ENCODE peak calls at places on chromosome 17, in six cellular contexts. T, R, Z, L, Y and A are unnamed samples.

GRCh38 chr17:27546624-27547300 is 84.2 kb upstream of the LGALS9 start:
- DNase-seq in Y (no peak), T (no peak), R (no peak), Z (peak), L (no peak), A (no peak)

GRCh38 chr17:75765981-75766380 is 989 bp upstream of the GALK1 start:
- DNase-seq in R (no peak), Y (no peak), T (no peak), Z (no peak), L (no peak), A (no peak)

GRCh38 chr17:57357830-57358426 is 101.6 kb downstream of the MSI2 start:
- DNase-seq in Y (no peak), R (no peak), Z (peak), T (no peak), L (no peak), A (no peak)

GRCh38 chr17:78966123-78966813 is 13.5 kb downstream of the LGALS3BP start:
- DNase-seq in Y (no peak), L (no peak), Z (no peak), T (no peak), R (no peak), A (no peak)

GRCh38 chr17:65079489-65079900 is 23.0 kb upstream of the GNA13 start:
- DNase-seq in Z (no peak), R (no peak), Y (no peak), L (no peak), T (no peak), A (no peak)

GRCh38 chr17:65532491-65532890 is 29.0 kb downstream of the AXIN2 start:
- DNase-seq in R (no peak), Z (no peak), L (no peak), T (no peak), Y (no peak), A (no peak)

GRCh38 chr17:42252528-42253172 is 23.5 kb downstream of the STAT5B start:
- DNase-seq in Z (no peak), T (no peak), L (no peak), Y (no peak), R (peak), A (no peak)

GRCh38 chr17:1420981-1421380 is 21.0 kb upstream of the YWHAE start:
- DNase-seq in T (no peak), Z (no peak), R (no peak), Y (no peak), L (no peak), A (no peak)

GRCh38 chr17:39822051-39822450 is 42.1 kb downstream of the IKZF3 start:
- DNase-seq in T (no peak), R (no peak), Z (no peak), Y (no peak), L (no peak), A (no peak)

GRCh38 chr17:67156269-67157199 is 88.5 kb downstream of the HELZ start:
- DNase-seq in T (no peak), Y (no peak), Z (no peak), R (peak), L (no peak), A (no peak)

GRCh38 chr17:54221499-54221898 is 398.8 kb downstream of the KIF2B start:
- DNase-seq in L (no peak), Z (no peak), R (no peak), Y (no peak), T (no peak), A (no peak)

GRCh38 chr17:81838753-81839255 is 4.0 kb upstream of the PPP1R27 start:
- DNase-seq in Z (no peak), Y (no peak), T (no peak), L (no peak), R (no peak), A (no peak)

GRCh38 chr17:80725532-80725931 is 180.9 kb downstream of the RPTOR start:
- DNase-seq in Z (no peak), T (no peak), R (peak), Y (no peak), L (no peak), A (no peak)

GRCh38 chr17:2181206-2181983 is 122.2 kb downstream of the SMG6 start:
- DNase-seq in T (no peak), Z (no peak), L (peak), Y (peak), R (peak), A (peak)

GRCh38 chr17:4839965-4840892 is 7.1 kb downstream of the MINK1 start:
- DNase-seq in R (no peak), L (no peak), Y (no peak), Z (no peak), T (no peak), A (no peak)

GRCh38 chr17:73155410-73156165 is 9.2 kb upstream of the SSTR2 start:
- DNase-seq in R (no peak), Z (no peak), L (no peak), Y (no peak), T (no peak), A (no peak)

GRCh38 chr17:34442387-34443111 is 79.5 kb upstream of the CCL1 start:
- DNase-seq in R (no peak), Z (no peak), L (peak), Y (no peak), T (no peak), A (no peak)

GRCh38 chr17:43723697-43724359 is 34.8 kb downstream of the SOST start:
- DNase-seq in Z (no peak), L (no peak), T (no peak), Y (peak), R (peak), A (no peak)

GRCh38 chr17:9467518-9467917 is 108.1 kb downstream of the STX8 start:
- DNase-seq in Z (no peak), L (no peak), Y (no peak), T (no peak), R (no peak), A (no peak)

GRCh38 chr17:47690121-47690520 is 3.8 kb upstream of the TBKBP1 start:
- DNase-seq in Z (no peak), R (no peak), Y (no peak), T (no peak), L (no peak), A (no peak)

GRCh38 chr17:47692895-47693666 is 880 bp upstream of the TBKBP1 start:
- DNase-seq in R (no peak), L (no peak), T (no peak), Y (no peak), Z (no peak), A (no peak)

GRCh38 chr17:47694018-47694817 is at the start of gene TBKBP1:
- DNase-seq in T (no peak), L (peak), Y (peak), Z (no peak), R (no peak), A (no peak)

GRCh38 chr17:47693667-47694017 is 319 bp upstream of the TBKBP1 start:
- DNase-seq in L (no peak), T (no peak), Z (no peak), Y (no peak), R (no peak), A (no peak)

GRCh38 chr17:47692137-47692894 is 1.6 kb upstream of the TBKBP1 start:
- DNase-seq in R (no peak), Y (no peak), T (no peak), Z (no peak), L (no peak), A (no peak)
- H3K4me3 ChIP-seq in R (no peak), Y (no peak), T (no peak), Z (no peak), L (no peak), A (no peak)

DNA sequence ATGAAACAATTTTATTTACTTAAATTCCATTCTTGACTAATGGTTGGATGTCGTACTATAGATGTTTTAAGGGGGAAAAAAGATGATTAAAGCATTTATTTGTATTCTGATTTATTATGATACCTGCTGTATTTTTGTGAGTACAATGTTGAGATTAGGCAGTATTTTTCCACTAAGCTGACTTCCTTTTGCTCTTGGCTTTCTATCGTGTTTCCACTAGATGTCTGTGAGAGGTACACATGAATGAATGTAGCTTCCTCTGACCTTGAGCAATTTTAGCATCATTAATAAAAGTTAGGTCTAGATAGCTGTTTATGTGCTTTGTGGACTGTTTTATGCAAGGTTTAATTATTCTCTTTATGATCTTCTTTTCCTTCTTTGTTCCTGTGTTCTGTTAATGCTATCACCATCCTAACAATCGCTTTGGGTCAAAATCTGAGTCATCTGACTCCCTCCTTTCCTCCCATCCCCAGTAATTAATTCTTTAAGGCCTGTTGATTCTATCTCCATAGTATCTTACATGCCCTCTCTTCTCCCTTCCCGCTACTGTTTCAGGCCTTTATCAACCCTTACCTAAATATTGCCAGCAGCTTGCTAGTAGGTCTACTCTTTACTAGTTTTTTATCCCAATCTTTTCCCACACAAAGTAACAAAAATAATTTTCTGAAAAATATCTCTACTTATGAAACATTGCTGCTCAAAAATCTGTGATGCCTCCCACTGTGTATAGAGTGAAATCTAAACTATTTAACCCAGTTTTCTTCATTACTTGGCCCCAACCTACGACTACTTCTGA is 76.0 kb downstream of the VMP1 start:
- DNase-seq in Y (no peak), Z (no peak), L (no peak), T (no peak), R (peak), A (no peak)
- H3K4me3 ChIP-seq in Y (no peak), Z (peak), L (peak), T (no peak), R (no peak), A (no peak)

GRCh38 chr17:68544521-68544920 is 32.3 kb downstream of the PRKAR1A start:
- DNase-seq in L (no peak), Z (no peak), Y (no peak), T (no peak), R (no peak), A (no peak)
- H3K4me3 ChIP-seq in L (no peak), Z (no peak), Y (no peak), T (no peak), R (no peak), A (no peak)

DNA sequence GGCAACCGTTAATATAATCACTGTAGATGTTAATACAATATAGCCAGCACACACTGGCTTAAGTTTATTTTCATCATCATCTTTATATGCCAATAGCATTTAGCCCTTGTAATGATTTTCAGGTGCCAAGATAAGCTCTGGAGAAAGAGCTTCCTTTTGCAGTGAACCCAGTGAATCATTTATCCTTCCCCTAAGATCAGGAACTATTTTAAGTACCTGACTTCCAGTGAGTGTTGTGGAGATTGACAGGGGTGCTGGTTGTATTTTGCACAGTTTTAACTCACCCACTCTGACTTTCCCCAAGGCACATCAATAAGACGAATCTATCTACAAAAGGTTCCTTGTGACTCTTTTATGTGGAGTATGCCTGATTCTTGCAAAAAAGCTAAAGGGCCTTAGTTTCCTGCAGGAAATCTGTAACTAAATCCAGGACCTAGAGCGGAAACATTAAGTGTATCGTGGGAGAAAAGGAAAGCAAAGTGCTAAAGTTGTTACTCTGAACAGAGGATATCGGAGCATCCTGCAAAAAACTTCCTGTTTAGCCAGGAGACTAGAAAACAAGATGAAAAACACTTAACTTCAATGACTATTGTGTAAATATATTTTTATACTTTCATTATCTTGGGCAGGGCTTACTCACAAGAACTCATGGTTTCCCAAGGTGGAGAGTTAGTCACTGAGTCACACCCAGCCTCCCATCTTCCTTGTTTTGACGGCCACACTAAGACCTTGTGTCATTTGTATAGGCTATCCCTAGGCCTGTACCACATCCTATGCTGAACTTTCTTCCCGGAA is 183.6 kb downstream of the MAP2K6 start:
- DNase-seq in R (peak), Y (no peak), Z (no peak), L (no peak), T (no peak), A (no peak)
- H3K4me3 ChIP-seq in R (no peak), Y (no peak), Z (no peak), L (no peak), T (no peak), A (no peak)

GRCh38 chr17:74759243-74759801 is 10.9 kb downstream of the NHERF1 start:
- DNase-seq in T (peak), Y (peak), L (no peak), Z (no peak), R (no peak), A (no peak)
- H3K4me3 ChIP-seq in T (peak), Y (no peak), L (no peak), Z (no peak), R (no peak), A (no peak)

GRCh38 chr17:77282524-77283515 is 142.1 kb downstream of the SEC14L1 start:
- DNase-seq in Z (peak), T (no peak), L (no peak), R (peak), Y (no peak), A (no peak)
- H3K4me3 ChIP-seq in Z (peak), T (no peak), L (no peak), R (no peak), Y (no peak), A (peak)